ENCODE peak calls at places on chromosomes 11 and 22, in six cellular contexts. One of them, this sample, is unnamed.
A peak's percentile ranks its signal among the peaks of the same experiment; 100 is the strongest.

GRCh38 chr11:82902086-82902485 is 550 bp downstream of the DDIAS start:
- DNase-seq in stimulated activated naive B cell treated with anti-CD40 and anti-IgM and Interleukin-4, amounts not matched to agents 10 μg/mL and 1 μg/mL and 100 μg/mL, for 72 hours: no peak
- DNase-seq in NCI-H1105 treated with DMSO at 0.1 percent for 48 hours: no peak
- DNase-seq in fibroblast of mammary gland: no peak
- DNase-seq in activated gamma-delta T cell treated with anti-CD3 and anti-CD28 coated beads, Interleukin-2, amount 50 U/mL, for 16 hours: no peak
- DNase-seq in ecto neural progenitor cell: no peak
- DNase-seq in this sample: no peak

GRCh38 chr11:2548596-2548995 is 103.8 kb downstream of the KCNQ1 start:
- DNase-seq in fibroblast of mammary gland: no peak
- DNase-seq in stimulated activated naive B cell treated with anti-CD40 and anti-IgM and Interleukin-4, amounts not matched to agents 10 μg/mL and 1 μg/mL and 100 μg/mL, for 72 hours: no peak
- DNase-seq in ecto neural progenitor cell: no peak
- DNase-seq in activated gamma-delta T cell treated with anti-CD3 and anti-CD28 coated beads, Interleukin-2, amount 50 U/mL, for 16 hours: no peak
- DNase-seq in NCI-H1105 treated with DMSO at 0.1 percent for 48 hours: no peak
- DNase-seq in this sample: no peak

GRCh38 chr11:76248210-76248609 is 41.9 kb upstream of the WNT11 start:
- DNase-seq in stimulated activated naive B cell treated with anti-CD40 and anti-IgM and Interleukin-4, amounts not matched to agents 10 μg/mL and 1 μg/mL and 100 μg/mL, for 72 hours: no peak
- DNase-seq in fibroblast of mammary gland: peak; percentile 33
- DNase-seq in activated gamma-delta T cell treated with anti-CD3 and anti-CD28 coated beads, Interleukin-2, amount 50 U/mL, for 16 hours: no peak
- DNase-seq in ecto neural progenitor cell: no peak
- DNase-seq in NCI-H1105 treated with DMSO at 0.1 percent for 48 hours: no peak
- DNase-seq in this sample: no peak

GRCh38 chr11:59418151-59418550 is 8.1 kb downstream of the OR5A2 start:
- DNase-seq in fibroblast of mammary gland: no peak
- DNase-seq in NCI-H1105 treated with DMSO at 0.1 percent for 48 hours: no peak
- DNase-seq in stimulated activated naive B cell treated with anti-CD40 and anti-IgM and Interleukin-4, amounts not matched to agents 10 μg/mL and 1 μg/mL and 100 μg/mL, for 72 hours: no peak
- DNase-seq in activated gamma-delta T cell treated with anti-CD3 and anti-CD28 coated beads, Interleukin-2, amount 50 U/mL, for 16 hours: no peak
- DNase-seq in ecto neural progenitor cell: no peak
- DNase-seq in this sample: no peak

GRCh38 chr22:29867260-29867659 is 15.7 kb upstream of the MTMR3 start:
- DNase-seq in stimulated activated naive B cell treated with anti-CD40 and anti-IgM and Interleukin-4, amounts not matched to agents 10 μg/mL and 1 μg/mL and 100 μg/mL, for 72 hours: no peak
- DNase-seq in NCI-H1105 treated with DMSO at 0.1 percent for 48 hours: no peak
- DNase-seq in ecto neural progenitor cell: no peak
- DNase-seq in fibroblast of mammary gland: no peak
- DNase-seq in activated gamma-delta T cell treated with anti-CD3 and anti-CD28 coated beads, Interleukin-2, amount 50 U/mL, for 16 hours: no peak
- DNase-seq in this sample: no peak

GRCh38 chr22:29146101-29146560 is 59.6 kb upstream of the EMID1 start:
- DNase-seq in ecto neural progenitor cell: peak; percentile 36
- DNase-seq in NCI-H1105 treated with DMSO at 0.1 percent for 48 hours: no peak
- DNase-seq in fibroblast of mammary gland: no peak
- DNase-seq in stimulated activated naive B cell treated with anti-CD40 and anti-IgM and Interleukin-4, amounts not matched to agents 10 μg/mL and 1 μg/mL and 100 μg/mL, for 72 hours: no peak
- DNase-seq in activated gamma-delta T cell treated with anti-CD3 and anti-CD28 coated beads, Interleukin-2, amount 50 U/mL, for 16 hours: no peak
- DNase-seq in this sample: no peak

GRCh38 chr11:96037267-96037990 is 113.5 kb upstream of the MTMR2 start:
- DNase-seq in NCI-H1105 treated with DMSO at 0.1 percent for 48 hours: peak; percentile 6
- DNase-seq in ecto neural progenitor cell: no peak
- DNase-seq in stimulated activated naive B cell treated with anti-CD40 and anti-IgM and Interleukin-4, amounts not matched to agents 10 μg/mL and 1 μg/mL and 100 μg/mL, for 72 hours: no peak
- DNase-seq in fibroblast of mammary gland: peak; percentile 44
- DNase-seq in activated gamma-delta T cell treated with anti-CD3 and anti-CD28 coated beads, Interleukin-2, amount 50 U/mL, for 16 hours: no peak
- DNase-seq in this sample: peak; percentile 33

GRCh38 chr22:28750471-28750881 is 8.6 kb downstream of the HSCB start:
- DNase-seq in activated gamma-delta T cell treated with anti-CD3 and anti-CD28 coated beads, Interleukin-2, amount 50 U/mL, for 16 hours: no peak
- DNase-seq in ecto neural progenitor cell: no peak
- DNase-seq in fibroblast of mammary gland: peak; percentile 83
- DNase-seq in stimulated activated naive B cell treated with anti-CD40 and anti-IgM and Interleukin-4, amounts not matched to agents 10 μg/mL and 1 μg/mL and 100 μg/mL, for 72 hours: no peak
- DNase-seq in NCI-H1105 treated with DMSO at 0.1 percent for 48 hours: no peak
- DNase-seq in this sample: peak; percentile 82

GRCh38 chr22:42500836-42501179 is 18.8 kb downstream of the RRP7A start:
- DNase-seq in fibroblast of mammary gland: no peak
- DNase-seq in stimulated activated naive B cell treated with anti-CD40 and anti-IgM and Interleukin-4, amounts not matched to agents 10 μg/mL and 1 μg/mL and 100 μg/mL, for 72 hours: no peak
- DNase-seq in activated gamma-delta T cell treated with anti-CD3 and anti-CD28 coated beads, Interleukin-2, amount 50 U/mL, for 16 hours: no peak
- DNase-seq in NCI-H1105 treated with DMSO at 0.1 percent for 48 hours: no peak
- DNase-seq in ecto neural progenitor cell: no peak
- DNase-seq in this sample: no peak

GRCh38 chr11:116275634-116276033 is 497.2 kb downstream of the BUD13 start:
- DNase-seq in fibroblast of mammary gland: peak; percentile 5
- DNase-seq in activated gamma-delta T cell treated with anti-CD3 and anti-CD28 coated beads, Interleukin-2, amount 50 U/mL, for 16 hours: no peak
- DNase-seq in ecto neural progenitor cell: no peak
- DNase-seq in stimulated activated naive B cell treated with anti-CD40 and anti-IgM and Interleukin-4, amounts not matched to agents 10 μg/mL and 1 μg/mL and 100 μg/mL, for 72 hours: no peak
- DNase-seq in NCI-H1105 treated with DMSO at 0.1 percent for 48 hours: no peak
- DNase-seq in this sample: no peak

GRCh38 chr11:95650271-95650670 is 139.3 kb downstream of the FAM76B start:
- DNase-seq in NCI-H1105 treated with DMSO at 0.1 percent for 48 hours: no peak
- DNase-seq in activated gamma-delta T cell treated with anti-CD3 and anti-CD28 coated beads, Interleukin-2, amount 50 U/mL, for 16 hours: no peak
- DNase-seq in fibroblast of mammary gland: no peak
- DNase-seq in ecto neural progenitor cell: no peak
- DNase-seq in stimulated activated naive B cell treated with anti-CD40 and anti-IgM and Interleukin-4, amounts not matched to agents 10 μg/mL and 1 μg/mL and 100 μg/mL, for 72 hours: no peak
- DNase-seq in this sample: no peak

GRCh38 chr11:71563401-71563800 is 2.0 kb upstream of the KRTAP5-10 start:
- DNase-seq in fibroblast of mammary gland: peak; percentile 69
- DNase-seq in activated gamma-delta T cell treated with anti-CD3 and anti-CD28 coated beads, Interleukin-2, amount 50 U/mL, for 16 hours: no peak
- DNase-seq in stimulated activated naive B cell treated with anti-CD40 and anti-IgM and Interleukin-4, amounts not matched to agents 10 μg/mL and 1 μg/mL and 100 μg/mL, for 72 hours: peak; percentile 13
- DNase-seq in ecto neural progenitor cell: no peak
- DNase-seq in NCI-H1105 treated with DMSO at 0.1 percent for 48 hours: no peak
- DNase-seq in this sample: peak; percentile 59

GRCh38 chr11:70020336-70021214 is 57.5 kb upstream of the ANO1 start:
- DNase-seq in activated gamma-delta T cell treated with anti-CD3 and anti-CD28 coated beads, Interleukin-2, amount 50 U/mL, for 16 hours: no peak
- DNase-seq in fibroblast of mammary gland: peak; percentile 36
- DNase-seq in NCI-H1105 treated with DMSO at 0.1 percent for 48 hours: no peak
- DNase-seq in ecto neural progenitor cell: no peak
- DNase-seq in stimulated activated naive B cell treated with anti-CD40 and anti-IgM and Interleukin-4, amounts not matched to agents 10 μg/mL and 1 μg/mL and 100 μg/mL, for 72 hours: no peak
- DNase-seq in this sample: no peak

GRCh38 chr22:29621761-29622526 is 18.5 kb downstream of the NF2 start:
- DNase-seq in NCI-H1105 treated with DMSO at 0.1 percent for 48 hours: no peak
- DNase-seq in stimulated activated naive B cell treated with anti-CD40 and anti-IgM and Interleukin-4, amounts not matched to agents 10 μg/mL and 1 μg/mL and 100 μg/mL, for 72 hours: no peak
- DNase-seq in fibroblast of mammary gland: peak; percentile 93
- DNase-seq in ecto neural progenitor cell: no peak
- DNase-seq in activated gamma-delta T cell treated with anti-CD3 and anti-CD28 coated beads, Interleukin-2, amount 50 U/mL, for 16 hours: no peak
- DNase-seq in this sample: peak; percentile 97

GRCh38 chr11:85889676-85890579 is 34.7 kb downstream of the CCDC83 start:
- DNase-seq in stimulated activated naive B cell treated with anti-CD40 and anti-IgM and Interleukin-4, amounts not matched to agents 10 μg/mL and 1 μg/mL and 100 μg/mL, for 72 hours: no peak
- DNase-seq in NCI-H1105 treated with DMSO at 0.1 percent for 48 hours: no peak
- DNase-seq in fibroblast of mammary gland: peak; percentile 61
- DNase-seq in ecto neural progenitor cell: no peak
- DNase-seq in activated gamma-delta T cell treated with anti-CD3 and anti-CD28 coated beads, Interleukin-2, amount 50 U/mL, for 16 hours: no peak
- DNase-seq in this sample: peak; percentile 57

GRCh38 chr22:28629420-28630184 is 50.0 kb downstream of the TTC28 start:
- DNase-seq in ecto neural progenitor cell: no peak
- DNase-seq in NCI-H1105 treated with DMSO at 0.1 percent for 48 hours: no peak
- DNase-seq in stimulated activated naive B cell treated with anti-CD40 and anti-IgM and Interleukin-4, amounts not matched to agents 10 μg/mL and 1 μg/mL and 100 μg/mL, for 72 hours: no peak
- DNase-seq in fibroblast of mammary gland: peak; percentile 23
- DNase-seq in activated gamma-delta T cell treated with anti-CD3 and anti-CD28 coated beads, Interleukin-2, amount 50 U/mL, for 16 hours: no peak
- DNase-seq in this sample: peak; percentile 5

GRCh38 chr22:41833369-41834004 is 582 bp downstream of the SREBF2 start:
- DNase-seq in fibroblast of mammary gland: peak; percentile 23
- DNase-seq in ecto neural progenitor cell: peak; percentile 72
- DNase-seq in activated gamma-delta T cell treated with anti-CD3 and anti-CD28 coated beads, Interleukin-2, amount 50 U/mL, for 16 hours: peak; percentile 25
- DNase-seq in NCI-H1105 treated with DMSO at 0.1 percent for 48 hours: no peak
- DNase-seq in stimulated activated naive B cell treated with anti-CD40 and anti-IgM and Interleukin-4, amounts not matched to agents 10 μg/mL and 1 μg/mL and 100 μg/mL, for 72 hours: peak; percentile 56
- DNase-seq in this sample: peak; percentile 12

GRCh38 chr11:32231909-32232493 is 141.1 kb downstream of the RCN1 start:
- DNase-seq in ecto neural progenitor cell: no peak
- DNase-seq in fibroblast of mammary gland: peak; percentile 37
- DNase-seq in NCI-H1105 treated with DMSO at 0.1 percent for 48 hours: peak; percentile 36
- DNase-seq in activated gamma-delta T cell treated with anti-CD3 and anti-CD28 coated beads, Interleukin-2, amount 50 U/mL, for 16 hours: no peak
- DNase-seq in stimulated activated naive B cell treated with anti-CD40 and anti-IgM and Interleukin-4, amounts not matched to agents 10 μg/mL and 1 μg/mL and 100 μg/mL, for 72 hours: no peak
- DNase-seq in this sample: peak; percentile 26

GRCh38 chr11:132901638-132902610 is 630.4 kb downstream of the OPCML start:
- DNase-seq in stimulated activated naive B cell treated with anti-CD40 and anti-IgM and Interleukin-4, amounts not matched to agents 10 μg/mL and 1 μg/mL and 100 μg/mL, for 72 hours: no peak
- DNase-seq in fibroblast of mammary gland: no peak
- DNase-seq in ecto neural progenitor cell: no peak
- DNase-seq in NCI-H1105 treated with DMSO at 0.1 percent for 48 hours: no peak
- DNase-seq in activated gamma-delta T cell treated with anti-CD3 and anti-CD28 coated beads, Interleukin-2, amount 50 U/mL, for 16 hours: no peak
- DNase-seq in this sample: no peak

GRCh38 chr11:46635557-46636139 is 18.3 kb downstream of the ATG13 start:
- DNase-seq in fibroblast of mammary gland: no peak
- DNase-seq in ecto neural progenitor cell: no peak
- DNase-seq in activated gamma-delta T cell treated with anti-CD3 and anti-CD28 coated beads, Interleukin-2, amount 50 U/mL, for 16 hours: no peak
- DNase-seq in stimulated activated naive B cell treated with anti-CD40 and anti-IgM and Interleukin-4, amounts not matched to agents 10 μg/mL and 1 μg/mL and 100 μg/mL, for 72 hours: no peak
- DNase-seq in NCI-H1105 treated with DMSO at 0.1 percent for 48 hours: no peak
- DNase-seq in this sample: no peak

GRCh38 chr11:111349191-111349695 is 29.8 kb downstream of the POU2AF1 start:
- DNase-seq in NCI-H1105 treated with DMSO at 0.1 percent for 48 hours: no peak
- DNase-seq in fibroblast of mammary gland: no peak
- DNase-seq in ecto neural progenitor cell: no peak
- DNase-seq in stimulated activated naive B cell treated with anti-CD40 and anti-IgM and Interleukin-4, amounts not matched to agents 10 μg/mL and 1 μg/mL and 100 μg/mL, for 72 hours: no peak
- DNase-seq in activated gamma-delta T cell treated with anti-CD3 and anti-CD28 coated beads, Interleukin-2, amount 50 U/mL, for 16 hours: no peak
- DNase-seq in this sample: no peak

GRCh38 chr11:96607890-96608558 is 218.2 kb downstream of the JRKL start:
- DNase-seq in ecto neural progenitor cell: no peak
- DNase-seq in fibroblast of mammary gland: no peak
- DNase-seq in activated gamma-delta T cell treated with anti-CD3 and anti-CD28 coated beads, Interleukin-2, amount 50 U/mL, for 16 hours: no peak
- DNase-seq in stimulated activated naive B cell treated with anti-CD40 and anti-IgM and Interleukin-4, amounts not matched to agents 10 μg/mL and 1 μg/mL and 100 μg/mL, for 72 hours: no peak
- DNase-seq in NCI-H1105 treated with DMSO at 0.1 percent for 48 hours: no peak
- DNase-seq in this sample: no peak

GRCh38 chr11:73240190-73240781 is 22.2 kb downstream of the P2RY2 start:
- DNase-seq in ecto neural progenitor cell: no peak
- DNase-seq in activated gamma-delta T cell treated with anti-CD3 and anti-CD28 coated beads, Interleukin-2, amount 50 U/mL, for 16 hours: no peak
- DNase-seq in fibroblast of mammary gland: peak; percentile 72
- DNase-seq in stimulated activated naive B cell treated with anti-CD40 and anti-IgM and Interleukin-4, amounts not matched to agents 10 μg/mL and 1 μg/mL and 100 μg/mL, for 72 hours: no peak
- DNase-seq in NCI-H1105 treated with DMSO at 0.1 percent for 48 hours: no peak
- DNase-seq in this sample: peak; percentile 12

GRCh38 chr11:121265586-121265985 is 27.0 kb upstream of the SC5D start:
- DNase-seq in stimulated activated naive B cell treated with anti-CD40 and anti-IgM and Interleukin-4, amounts not matched to agents 10 μg/mL and 1 μg/mL and 100 μg/mL, for 72 hours: no peak
- DNase-seq in activated gamma-delta T cell treated with anti-CD3 and anti-CD28 coated beads, Interleukin-2, amount 50 U/mL, for 16 hours: no peak
- DNase-seq in fibroblast of mammary gland: no peak
- DNase-seq in ecto neural progenitor cell: no peak
- DNase-seq in NCI-H1105 treated with DMSO at 0.1 percent for 48 hours: no peak
- DNase-seq in this sample: no peak

GRCh38 chr11:73078631-73079030 is 63.5 kb downstream of the FCHSD2 start:
- DNase-seq in fibroblast of mammary gland: no peak
- DNase-seq in stimulated activated naive B cell treated with anti-CD40 and anti-IgM and Interleukin-4, amounts not matched to agents 10 μg/mL and 1 μg/mL and 100 μg/mL, for 72 hours: no peak
- DNase-seq in NCI-H1105 treated with DMSO at 0.1 percent for 48 hours: no peak
- DNase-seq in activated gamma-delta T cell treated with anti-CD3 and anti-CD28 coated beads, Interleukin-2, amount 50 U/mL, for 16 hours: no peak
- DNase-seq in ecto neural progenitor cell: no peak
- DNase-seq in this sample: no peak

This sample was measured in HCEC 1CT.